ENCODE peak calls at places on chromosomes 5 and 9, in seven cellular contexts. O, B, S, L, U, P and Y are unnamed samples.

GRCh38 chr5:157710887-157711286 is 20.3 kb upstream of the THG1L start:
- DNase-seq in S (no peak), B (peak; percentile 74), U (peak; percentile 67), L (no peak), P (peak; percentile 87), O (peak; percentile 70), Y (peak; percentile 18)

GRCh38 chr5:134084166-134084565 is 30.3 kb upstream of the TCF7 start:
- DNase-seq in U (no peak), O (no peak), S (no peak), P (no peak), L (no peak), B (no peak), Y (no peak)

GRCh38 chr9:86772289-86772982 is 174.9 kb downstream of the GAS1 start:
- DNase-seq in O (peak; percentile 46), U (no peak), L (no peak), S (no peak), P (no peak), B (no peak), Y (no peak)

GRCh38 chr9:133708770-133709611 is 29.2 kb downstream of the SARDH start:
- DNase-seq in U (no peak), P (no peak), L (no peak), S (no peak), B (no peak), O (no peak), Y (no peak)

GRCh38 chr5:160133071-160133917 is 14.0 kb upstream of the PWWP2A start:
- DNase-seq in B (peak; percentile 82), P (peak; percentile 92), O (peak; percentile 50), S (peak; percentile 51), U (no peak), L (no peak), Y (peak; percentile 31)

GRCh38 chr9:4984171-4984570 is 901 bp upstream of the JAK2 start:
- DNase-seq in P (no peak), S (peak; percentile 68), O (no peak), L (peak; percentile 59), U (no peak), B (no peak), Y (no peak)

GRCh38 chr9:128946945-128947422 is 419 bp downstream of the DOLK start:
- DNase-seq in O (peak; percentile 28), S (peak; percentile 46), P (peak; percentile 37), U (no peak), B (peak; percentile 47), L (peak; percentile 24), Y (peak; percentile 21)

GRCh38 chr5:40474250-40474649 is 205.5 kb upstream of the PTGER4 start:
- DNase-seq in P (no peak), U (no peak), O (no peak), B (no peak), L (no peak), S (no peak), Y (no peak)

GRCh38 chr5:72477176-72477575 is 30.0 kb downstream of the ZNF366 start:
- DNase-seq in U (no peak), O (no peak), L (no peak), B (no peak), P (no peak), S (no peak), Y (no peak)

GRCh38 chr5:27093296-27093695 is 54.9 kb upstream of the CDH9 start:
- DNase-seq in B (no peak), L (no peak), S (no peak), P (no peak), O (no peak), U (no peak), Y (no peak)

GRCh38 chr9:122810306-122810946 is 10.5 kb downstream of the OR1K1 start:
- DNase-seq in P (peak; percentile 82), S (peak; percentile 85), L (peak; percentile 78), U (no peak), B (peak; percentile 85), O (peak; percentile 86), Y (peak; percentile 73)

GRCh38 chr5:84290161-84290560 is 94.5 kb downstream of the EDIL3 start:
- DNase-seq in L (peak; percentile 3), U (no peak), O (peak; percentile 41), S (peak; percentile 8), B (peak; percentile 46), P (peak; percentile 44), Y (peak; percentile 13)

GRCh38 chr5:158716668-158717067 is 383.0 kb downstream of the EBF1 start:
- DNase-seq in S (peak; percentile 27), P (no peak), U (no peak), L (no peak), B (peak; percentile 11), O (no peak), Y (no peak)

GRCh38 chr5:134177197-134178171 is 734 bp upstream of the SKP1 start:
- DNase-seq in U (no peak), B (peak; percentile 82), S (peak; percentile 80), O (peak; percentile 85), P (peak; percentile 82), L (peak; percentile 39), Y (peak; percentile 80)

GRCh38 chr5:108339220-108339619 is 42.7 kb downstream of the FBXL17 start:
- DNase-seq in P (no peak), L (peak; percentile 2), S (no peak), O (peak; percentile 29), B (no peak), U (no peak), Y (no peak)

GRCh38 chr9:131142160-131142559 is 16.8 kb downstream of the NUP214 start:
- DNase-seq in O (no peak), B (no peak), P (no peak), L (no peak), U (no peak), S (no peak), Y (no peak)

GRCh38 chr5:114367029-114367428 is 5.2 kb downstream of the KCNN2 start:
- DNase-seq in S (peak; percentile 7), L (no peak), U (no peak), O (no peak), P (peak; percentile 18), B (peak; percentile 29), Y (no peak)

GRCh38 chr5:142871056-142871879 is 101.1 kb downstream of the ARHGAP26 start:
- DNase-seq in L (no peak), P (no peak), B (no peak), O (no peak), S (no peak), U (no peak), Y (no peak)

GRCh38 chr5:41527201-41527779 is 16.9 kb upstream of the PLCXD3 start:
- DNase-seq in S (peak; percentile 8), B (peak; percentile 96), P (peak; percentile 99), U (peak; percentile 95), O (peak; percentile 100), L (peak; percentile 54), Y (peak; percentile 64)

GRCh38 chr9:12712532-12712931 is 19.3 kb downstream of the TYRP1 start:
- DNase-seq in L (no peak), U (no peak), P (no peak), S (no peak), B (peak; percentile 26), O (no peak), Y (peak; percentile 54)

GRCh38 chr5:42595597-42595996 is 161.0 kb upstream of the CCDC152 start:
- DNase-seq in B (no peak), S (no peak), L (no peak), P (no peak), O (no peak), U (no peak), Y (no peak)

GRCh38 chr5:147874910-147875367 is 3.6 kb upstream of the SCGB3A2 start:
- DNase-seq in S (no peak), O (no peak), U (no peak), L (no peak), P (no peak), B (no peak), Y (no peak)

GRCh38 chr9:135135171-135135926 is 47.9 kb downstream of the OLFM1 start:
- DNase-seq in L (no peak), O (no peak), P (no peak), U (no peak), S (no peak), B (no peak), Y (no peak)

GRCh38 chr9:117278656-117279055 is 136.2 kb downstream of the ASTN2 start:
- DNase-seq in P (no peak), U (no peak), L (no peak), O (no peak), S (no peak), B (no peak), Y (no peak)

GRCh38 chr5:180900178-180900577 is 1.2 kb downstream of the BTNL8 start:
- DNase-seq in U (no peak), B (no peak), P (no peak), L (no peak), S (no peak), O (no peak), Y (no peak)

DNA sequence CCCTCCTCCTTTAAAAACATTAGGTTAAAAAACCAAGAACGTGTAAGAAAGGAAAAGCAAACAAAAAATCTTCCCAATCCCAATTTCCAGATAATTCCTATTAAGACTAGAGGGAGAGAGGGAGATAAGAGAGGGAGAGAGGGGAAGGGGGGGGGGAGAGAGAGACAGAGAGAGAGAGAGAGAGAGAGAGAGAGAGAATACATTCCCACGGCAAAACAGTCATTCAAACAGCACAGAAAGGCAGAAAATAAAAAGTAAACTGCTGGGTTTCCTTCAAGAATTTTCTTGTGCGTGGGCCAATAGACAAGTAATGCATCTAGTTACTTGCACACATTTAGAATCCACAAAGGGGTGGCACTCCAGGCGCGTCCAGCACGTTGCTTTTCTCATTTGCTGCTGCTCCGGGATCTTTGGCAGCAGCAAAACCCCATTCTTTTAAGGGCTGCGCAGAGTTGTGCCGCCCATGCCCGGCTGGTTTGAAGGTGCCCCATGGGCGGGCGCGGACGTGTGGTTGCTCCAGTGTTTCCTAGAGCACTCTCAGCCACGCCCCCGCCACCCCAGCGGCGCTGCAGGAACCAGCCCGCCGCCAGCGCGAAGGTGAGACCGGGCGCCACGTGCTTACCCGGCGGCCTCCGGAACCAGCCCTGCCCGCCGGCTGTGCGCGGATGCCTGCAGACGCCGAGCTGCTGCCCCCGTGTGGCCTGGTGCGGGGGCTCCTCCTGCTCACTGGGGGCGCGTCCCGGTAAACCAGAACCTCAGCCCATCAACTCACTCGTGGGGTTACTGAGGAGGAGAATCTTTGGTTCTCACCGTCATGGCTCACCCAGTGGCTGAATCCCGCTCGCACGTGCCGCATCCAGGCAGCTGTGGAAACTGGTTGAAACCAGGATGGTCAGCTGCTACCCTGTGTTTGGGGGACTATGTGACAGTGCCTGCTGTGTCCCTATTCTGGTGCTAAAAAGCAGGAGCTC is 44.6 kb downstream of the STC2 start:
- DNase-seq in O (peak; percentile 58), S (peak; percentile 90), P (peak; percentile 64), L (peak; percentile 82), U (no peak), B (peak; percentile 71), Y (peak; percentile 49)
- H3K4me3 ChIP-seq in O (peak overlapping the region; percentile 46), S (no peak overlapping the region), P (no peak overlapping the region), L (peak overlapping the region; percentile 34), U (peak overlapping the region; percentile 42), B (peak overlapping the region; percentile 41), Y (no peak overlapping the region)

GRCh38 chr5:91670565-91670964 is 287.4 kb upstream of the ARRDC3 start:
- DNase-seq in S (no peak), L (no peak), O (no peak), U (no peak), B (no peak), P (no peak), Y (no peak)

GRCh38 chr5:91668261-91668660 is 285.1 kb upstream of the ARRDC3 start:
- DNase-seq in O (no peak), S (no peak), P (no peak), B (no peak), U (no peak), L (no peak), Y (no peak)
- TF ChIP-seq CTCF in O (no peak), S (no peak), P (no peak), B (no peak), U (no peak), L (no peak), Y (no peak)

GRCh38 chr9:109794361-109795012 is 14.5 kb downstream of the PALM2AKAP2 start:
- DNase-seq in P (peak; percentile 14), L (no peak), S (no peak), U (no peak), O (peak; percentile 54), B (peak; percentile 46), Y (peak; percentile 87)
- H3K4me3 ChIP-seq in P (no peak overlapping the region), L (no peak overlapping the region), S (no peak overlapping the region), U (no peak overlapping the region), O (no peak overlapping the region), B (no peak overlapping the region), Y (no peak overlapping the region)

GRCh38 chr9:73523391-73523790 is 371.7 kb downstream of the ANXA1 start:
- DNase-seq in S (no peak), P (no peak), B (no peak), L (no peak), U (no peak), O (no peak), Y (no peak)
- TF ChIP-seq CTCF in S (no peak), P (no peak), B (no peak), L (no peak), U (no peak), O (no peak), Y (no peak)